ENCODE peak calls at places on chromosomes 16 and 17, in four cellular contexts. R, B, S and C are unnamed samples.

GRCh38 chr16:88049020-88049419 is 97.8 kb downstream of the BANP start:
- DNase-seq in B (no peak), S (no peak), R (no peak), C (no peak)

GRCh38 chr17:65332375-65332774 is 195.2 kb downstream of the RGS9 start:
- DNase-seq in S (no peak), B (peak; percentile 55), R (no peak), C (no peak)

GRCh38 chr17:61399131-61400057 is at the start of gene TBX2:
- DNase-seq in S (peak; percentile 50), B (peak; percentile 93), R (no peak), C (no peak)

GRCh38 chr17:57210224-57210553 is 46.1 kb upstream of the MSI2 start:
- DNase-seq in B (no peak), S (no peak), R (no peak), C (no peak)

GRCh38 chr17:75102385-75102821 is 7.4 kb upstream of the ARMC7 start:
- DNase-seq in B (no peak), S (no peak), R (no peak), C (no peak)

GRCh38 chr17:15884731-15885130 is 60.2 kb upstream of the ADORA2B start:
- DNase-seq in R (no peak), S (no peak), B (no peak), C (no peak)

GRCh38 chr17:8221663-8222379 is 11.4 kb upstream of the AURKB start:
- DNase-seq in S (peak; percentile 97), R (peak; percentile 89), B (peak; percentile 88), C (peak; percentile 92)

GRCh38 chr17:41334899-41335298 is 15.7 kb downstream of the KRT33A start:
- DNase-seq in B (no peak), R (no peak), S (no peak), C (no peak)

GRCh38 chr16:72561-73537 is at the start of gene RHBDF1:
- DNase-seq in B (no peak), R (no peak), S (peak; percentile 73), C (peak; percentile 77)